ENCODE peak calls at places on chromosomes 5 and 9, in eight cellular contexts. One of them, this sample, is unnamed.

GRCh38 chr5:66814146-66814991 is 218.2 kb downstream of the MAST4 start:
- DNase-seq in prostate gland: peak; percentile 51
- DNase-seq in breast epithelium: no peak
- DNase-seq in HCT116: peak; percentile 28
- DNase-seq in stomach: no peak
- DNase-seq in HepG2: peak; percentile 32
- DNase-seq in SK-N-SH: peak; percentile 66
- DNase-seq in endothelial cell of umbilical vein: peak; percentile 63
- DNase-seq in this sample: peak; percentile 37

GRCh38 chr5:177472460-177473441 is 683 bp downstream of the DBN1 start:
- DNase-seq in prostate gland: no peak
- DNase-seq in breast epithelium: no peak
- DNase-seq in HCT116: no peak
- DNase-seq in stomach: peak; percentile 52
- DNase-seq in HepG2: peak; percentile 25
- DNase-seq in SK-N-SH: peak; percentile 92
- DNase-seq in endothelial cell of umbilical vein: peak; percentile 54
- DNase-seq in this sample: peak; percentile 62

GRCh38 chr9:95316794-95317118 is 753 bp downstream of the FANCC start:
- DNase-seq in prostate gland: peak; percentile 41
- DNase-seq in breast epithelium: peak; percentile 32
- DNase-seq in HCT116: peak; percentile 45
- DNase-seq in stomach: peak; percentile 66
- DNase-seq in HepG2: peak; percentile 78
- DNase-seq in SK-N-SH: peak; percentile 90
- DNase-seq in endothelial cell of umbilical vein: peak; percentile 58
- DNase-seq in this sample: peak; percentile 80

GRCh38 chr5:134465856-134466240 is 54.2 kb upstream of the CDKN2AIPNL start:
- DNase-seq in prostate gland: peak; percentile 87
- DNase-seq in breast epithelium: peak; percentile 84
- DNase-seq in HCT116: peak; percentile 68
- DNase-seq in stomach: peak; percentile 93
- DNase-seq in HepG2: peak; percentile 73
- DNase-seq in SK-N-SH: peak; percentile 95
- DNase-seq in endothelial cell of umbilical vein: peak; percentile 94
- DNase-seq in this sample: peak; percentile 94

GRCh38 chr9:37144762-37145161 is 24.4 kb downstream of the ZCCHC7 start:
- DNase-seq in prostate gland: no peak
- DNase-seq in breast epithelium: no peak
- DNase-seq in HCT116: no peak
- DNase-seq in stomach: no peak
- DNase-seq in HepG2: peak; percentile 15
- DNase-seq in SK-N-SH: no peak
- DNase-seq in endothelial cell of umbilical vein: peak; percentile 68
- DNase-seq in this sample: no peak

GRCh38 chr9:34550016-34550680 is 27.4 kb upstream of the ENHO start:
- DNase-seq in prostate gland: no peak
- DNase-seq in breast epithelium: no peak
- DNase-seq in HCT116: no peak
- DNase-seq in stomach: peak; percentile 19
- DNase-seq in HepG2: no peak
- DNase-seq in SK-N-SH: peak; percentile 7
- DNase-seq in endothelial cell of umbilical vein: no peak
- DNase-seq in this sample: no peak

GRCh38 chr9:133716564-133717112 is 21.5 kb downstream of the SARDH start:
- DNase-seq in prostate gland: no peak
- DNase-seq in breast epithelium: no peak
- DNase-seq in HCT116: no peak
- DNase-seq in stomach: no peak
- DNase-seq in HepG2: no peak
- DNase-seq in SK-N-SH: no peak
- DNase-seq in endothelial cell of umbilical vein: no peak
- DNase-seq in this sample: no peak

GRCh38 chr9:16012621-16013020 is 459.8 kb downstream of the CCDC171 start:
- DNase-seq in prostate gland: no peak
- DNase-seq in breast epithelium: no peak
- DNase-seq in HCT116: no peak
- DNase-seq in stomach: no peak
- DNase-seq in HepG2: no peak
- DNase-seq in SK-N-SH: no peak
- DNase-seq in endothelial cell of umbilical vein: no peak
- DNase-seq in this sample: no peak

GRCh38 chr9:121369595-121370265 is at the start of gene STOM:
- DNase-seq in prostate gland: peak; percentile 69
- DNase-seq in breast epithelium: peak; percentile 75
- DNase-seq in HCT116: no peak
- DNase-seq in stomach: peak; percentile 89
- DNase-seq in HepG2: peak; percentile 27
- DNase-seq in SK-N-SH: peak; percentile 78
- DNase-seq in endothelial cell of umbilical vein: peak; percentile 89
- DNase-seq in this sample: peak; percentile 81

GRCh38 chr9:18396102-18396728 is 77.7 kb upstream of the ADAMTSL1 start:
- DNase-seq in prostate gland: no peak
- DNase-seq in breast epithelium: no peak
- DNase-seq in HCT116: no peak
- DNase-seq in stomach: no peak
- DNase-seq in HepG2: peak; percentile 1
- DNase-seq in SK-N-SH: peak; percentile 4
- DNase-seq in endothelial cell of umbilical vein: peak; percentile 59
- DNase-seq in this sample: no peak

GRCh38 chr9:3348169-3348568 is 177.6 kb downstream of the RFX3 start:
- DNase-seq in prostate gland: no peak
- DNase-seq in breast epithelium: no peak
- DNase-seq in HCT116: no peak
- DNase-seq in stomach: no peak
- DNase-seq in HepG2: no peak
- DNase-seq in SK-N-SH: no peak
- DNase-seq in endothelial cell of umbilical vein: no peak
- DNase-seq in this sample: no peak

GRCh38 chr9:136328622-136329041 is 1.3 kb downstream of the GPSM1 start:
- DNase-seq in prostate gland: no peak
- DNase-seq in breast epithelium: no peak
- DNase-seq in HCT116: no peak
- DNase-seq in stomach: no peak
- DNase-seq in HepG2: no peak
- DNase-seq in SK-N-SH: peak; percentile 72
- DNase-seq in endothelial cell of umbilical vein: peak; percentile 44
- DNase-seq in this sample: no peak

GRCh38 chr9:27054125-27054524 is 48.7 kb upstream of the LRRC19 start:
- DNase-seq in prostate gland: no peak
- DNase-seq in breast epithelium: no peak
- DNase-seq in HCT116: no peak
- DNase-seq in stomach: no peak
- DNase-seq in HepG2: no peak
- DNase-seq in SK-N-SH: no peak
- DNase-seq in endothelial cell of umbilical vein: no peak
- DNase-seq in this sample: no peak
- TF ChIP-seq POLR2AphosphoS5 in prostate gland: no peak
- TF ChIP-seq POLR2AphosphoS5 in breast epithelium: no peak
- TF ChIP-seq POLR2AphosphoS5 in HCT116: no peak
- TF ChIP-seq POLR2AphosphoS5 in stomach: no peak
- TF ChIP-seq POLR2AphosphoS5 in HepG2: no peak
- TF ChIP-seq POLR2AphosphoS5 in SK-N-SH: no peak
- TF ChIP-seq POLR2AphosphoS5 in endothelial cell of umbilical vein: no peak
- TF ChIP-seq POLR2AphosphoS5 in this sample: no peak

GRCh38 chr9:127557466-127557869 is 54.6 kb upstream of the STXBP1 start:
- DNase-seq in prostate gland: no peak
- DNase-seq in breast epithelium: no peak
- DNase-seq in HCT116: no peak
- DNase-seq in stomach: no peak
- DNase-seq in HepG2: no peak
- DNase-seq in SK-N-SH: peak; percentile 91
- DNase-seq in endothelial cell of umbilical vein: no peak
- DNase-seq in this sample: no peak
- H3K4me1 ChIP-seq in prostate gland: peaks cover 55% of the 10 kb centered on the region
- H3K4me1 ChIP-seq in breast epithelium: peaks cover 43% of the 10 kb centered on the region
- H3K4me1 ChIP-seq in HCT116: peaks cover 87% of the 10 kb centered on the region
- H3K4me1 ChIP-seq in stomach: peaks cover 95% of the 10 kb centered on the region
- H3K4me1 ChIP-seq in HepG2: peaks cover 43% of the 10 kb centered on the region
- H3K4me1 ChIP-seq in SK-N-SH: peaks cover 38% of the 10 kb centered on the region
- H3K4me1 ChIP-seq in endothelial cell of umbilical vein: peaks cover 71% of the 10 kb centered on the region
- H3K4me1 ChIP-seq in this sample: peaks cover 59% of the 10 kb centered on the region

GRCh38 chr5:10018211-10018610 is 231.5 kb downstream of the ATPSCKMT start:
- DNase-seq in prostate gland: no peak
- DNase-seq in breast epithelium: no peak
- DNase-seq in HCT116: no peak
- DNase-seq in stomach: no peak
- DNase-seq in HepG2: no peak
- DNase-seq in SK-N-SH: no peak
- DNase-seq in endothelial cell of umbilical vein: no peak
- DNase-seq in this sample: no peak
- H3K27ac ChIP-seq in prostate gland: no peak overlapping the region
- H3K27ac ChIP-seq in breast epithelium: no peak overlapping the region
- H3K27ac ChIP-seq in HCT116: no peak overlapping the region
- H3K27ac ChIP-seq in stomach: no peak overlapping the region
- H3K27ac ChIP-seq in HepG2: no peak overlapping the region
- H3K27ac ChIP-seq in SK-N-SH: peak overlapping the region; percentile 81
- H3K27ac ChIP-seq in endothelial cell of umbilical vein: no peak overlapping the region
- H3K27ac ChIP-seq in this sample: no peak overlapping the region

DNA sequence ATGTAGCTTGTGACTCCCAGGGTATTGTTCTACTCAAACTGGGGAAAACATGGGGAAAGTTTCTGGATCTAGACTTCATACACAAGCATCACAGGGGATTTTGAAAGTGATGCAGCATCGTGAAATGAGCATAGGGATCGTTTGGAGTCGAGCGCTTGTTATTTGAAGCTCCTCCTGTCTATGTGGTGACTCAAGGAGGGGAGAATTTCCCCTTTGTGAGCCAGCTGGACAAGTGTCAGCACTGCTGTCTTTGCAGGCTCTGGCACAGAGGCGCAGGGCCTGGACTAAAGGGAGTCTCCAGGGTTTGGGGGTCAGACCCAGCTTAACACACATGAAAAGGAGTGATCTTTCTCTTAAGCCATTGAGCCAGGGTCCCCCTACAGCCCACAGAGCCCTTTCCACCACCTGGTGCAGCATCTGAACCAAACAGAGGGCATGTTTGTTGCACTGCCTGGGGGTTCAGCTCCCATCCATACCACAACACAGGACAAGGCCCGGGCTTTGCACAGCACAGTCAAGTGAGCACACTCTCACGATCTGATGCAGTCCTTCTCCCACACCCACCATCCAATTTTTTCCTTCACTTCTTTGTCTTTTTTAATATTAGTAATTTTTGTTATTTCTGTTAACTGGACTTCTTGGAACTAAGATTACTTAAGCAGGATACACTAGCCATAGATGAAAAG is 50.9 kb downstream of the IRF1 start:
- DNase-seq in prostate gland: peak; percentile 72
- DNase-seq in breast epithelium: peak; percentile 78
- DNase-seq in HCT116: no peak
- DNase-seq in stomach: no peak
- DNase-seq in HepG2: no peak
- DNase-seq in SK-N-SH: no peak
- DNase-seq in endothelial cell of umbilical vein: peak; percentile 71
- DNase-seq in this sample: peak; percentile 66
- TF ChIP-seq POLR2AphosphoS5 in prostate gland: peak; percentile 58
- TF ChIP-seq POLR2AphosphoS5 in breast epithelium: no peak
- TF ChIP-seq POLR2AphosphoS5 in HCT116: no peak
- TF ChIP-seq POLR2AphosphoS5 in stomach: no peak
- TF ChIP-seq POLR2AphosphoS5 in HepG2: no peak
- TF ChIP-seq POLR2AphosphoS5 in SK-N-SH: no peak
- TF ChIP-seq POLR2AphosphoS5 in endothelial cell of umbilical vein: no peak
- TF ChIP-seq POLR2AphosphoS5 in this sample: peak; percentile 30

GRCh38 chr9:130043654-130044623 is 950 bp upstream of the FNBP1 start:
- DNase-seq in prostate gland: peak; percentile 36
- DNase-seq in breast epithelium: no peak
- DNase-seq in HCT116: no peak
- DNase-seq in stomach: peak; percentile 30
- DNase-seq in HepG2: peak; percentile 83
- DNase-seq in SK-N-SH: peak; percentile 42
- DNase-seq in endothelial cell of umbilical vein: peak; percentile 74
- DNase-seq in this sample: peak; percentile 54
- H3K4me1 ChIP-seq in prostate gland: peaks cover 10% of the 10 kb centered on the region
- H3K4me1 ChIP-seq in breast epithelium: no peaks in the 10 kb centered on the region
- H3K4me1 ChIP-seq in HCT116: peaks cover 16% of the 10 kb centered on the region
- H3K4me1 ChIP-seq in stomach: peaks cover 59% of the 10 kb centered on the region
- H3K4me1 ChIP-seq in HepG2: peaks cover 51% of the 10 kb centered on the region
- H3K4me1 ChIP-seq in SK-N-SH: peaks cover 12% of the 10 kb centered on the region
- H3K4me1 ChIP-seq in endothelial cell of umbilical vein: peaks cover 30% of the 10 kb centered on the region
- H3K4me1 ChIP-seq in this sample: peaks cover 17% of the 10 kb centered on the region

GRCh38 chr5:139847790-139848507 is 52.3 kb downstream of the PSD2 start:
- DNase-seq in prostate gland: no peak
- DNase-seq in breast epithelium: no peak
- DNase-seq in HCT116: no peak
- DNase-seq in stomach: peak; percentile 67
- DNase-seq in HepG2: no peak
- DNase-seq in SK-N-SH: peak; percentile 95
- DNase-seq in endothelial cell of umbilical vein: peak; percentile 71
- DNase-seq in this sample: peak; percentile 63
- H3K27ac ChIP-seq in prostate gland: peak overlapping the region; percentile 46
- H3K27ac ChIP-seq in breast epithelium: peak overlapping the region; percentile 85
- H3K27ac ChIP-seq in HCT116: peak overlapping the region; percentile 16
- H3K27ac ChIP-seq in stomach: peak overlapping the region; percentile 55
- H3K27ac ChIP-seq in HepG2: no peak overlapping the region
- H3K27ac ChIP-seq in SK-N-SH: no peak overlapping the region
- H3K27ac ChIP-seq in endothelial cell of umbilical vein: no peak overlapping the region
- H3K27ac ChIP-seq in this sample: peak overlapping the region; percentile 67

GRCh38 chr5:87268126-87268969 is 665 bp downstream of the RASA1 start:
- DNase-seq in prostate gland: peak; percentile 57
- DNase-seq in breast epithelium: peak; percentile 32
- DNase-seq in HCT116: peak; percentile 56
- DNase-seq in stomach: peak; percentile 70
- DNase-seq in HepG2: peak; percentile 30
- DNase-seq in SK-N-SH: peak; percentile 79
- DNase-seq in endothelial cell of umbilical vein: peak; percentile 77
- DNase-seq in this sample: peak; percentile 77
- TF ChIP-seq POLR2AphosphoS5 in prostate gland: no peak
- TF ChIP-seq POLR2AphosphoS5 in breast epithelium: no peak
- TF ChIP-seq POLR2AphosphoS5 in HCT116: peak; percentile 70
- TF ChIP-seq POLR2AphosphoS5 in stomach: no peak
- TF ChIP-seq POLR2AphosphoS5 in HepG2: peak; percentile 46
- TF ChIP-seq POLR2AphosphoS5 in SK-N-SH: peak; percentile 50
- TF ChIP-seq POLR2AphosphoS5 in endothelial cell of umbilical vein: no peak
- TF ChIP-seq POLR2AphosphoS5 in this sample: no peak

GRCh38 chr5:131630208-131630962 is 4.6 kb downstream of the RAPGEF6 start:
- DNase-seq in prostate gland: no peak
- DNase-seq in breast epithelium: no peak
- DNase-seq in HCT116: no peak
- DNase-seq in stomach: no peak
- DNase-seq in HepG2: peak; percentile 90
- DNase-seq in SK-N-SH: no peak
- DNase-seq in endothelial cell of umbilical vein: no peak
- DNase-seq in this sample: no peak
- H3K4me1 ChIP-seq in prostate gland: peaks cover 3% of the 10 kb centered on the region
- H3K4me1 ChIP-seq in breast epithelium: peaks cover 14% of the 10 kb centered on the region
- H3K4me1 ChIP-seq in HCT116: peaks cover 36% of the 10 kb centered on the region
- H3K4me1 ChIP-seq in stomach: peaks cover 51% of the 10 kb centered on the region
- H3K4me1 ChIP-seq in HepG2: peaks cover 67% of the 10 kb centered on the region
- H3K4me1 ChIP-seq in SK-N-SH: no peaks in the 10 kb centered on the region
- H3K4me1 ChIP-seq in endothelial cell of umbilical vein: peaks cover 5% of the 10 kb centered on the region
- H3K4me1 ChIP-seq in this sample: peaks cover 75% of the 10 kb centered on the region

GRCh38 chr5:166073921-166074838 is 2217.3 kb upstream of the WWC1 start:
- DNase-seq in prostate gland: no peak
- DNase-seq in breast epithelium: no peak
- DNase-seq in HCT116: no peak
- DNase-seq in stomach: no peak
- DNase-seq in HepG2: no peak
- DNase-seq in SK-N-SH: no peak
- DNase-seq in endothelial cell of umbilical vein: no peak
- DNase-seq in this sample: no peak

GRCh38 chr5:166068547-166069335 is 2222.7 kb upstream of the WWC1 start:
- DNase-seq in prostate gland: no peak
- DNase-seq in breast epithelium: no peak
- DNase-seq in HCT116: no peak
- DNase-seq in stomach: no peak
- DNase-seq in HepG2: no peak
- DNase-seq in SK-N-SH: no peak
- DNase-seq in endothelial cell of umbilical vein: no peak
- DNase-seq in this sample: no peak
- H3K27ac ChIP-seq in prostate gland: no peak overlapping the region
- H3K27ac ChIP-seq in breast epithelium: no peak overlapping the region
- H3K27ac ChIP-seq in HCT116: no peak overlapping the region
- H3K27ac ChIP-seq in stomach: no peak overlapping the region
- H3K27ac ChIP-seq in HepG2: no peak overlapping the region
- H3K27ac ChIP-seq in SK-N-SH: no peak overlapping the region
- H3K27ac ChIP-seq in endothelial cell of umbilical vein: no peak overlapping the region
- H3K27ac ChIP-seq in this sample: no peak overlapping the region